ENCODE peak calls at places on chromosomes 5 and 9, in six cellular contexts. U, R, J, A, K and Z are unnamed samples.

GRCh38 chr5:171855798-171856772 is 70.5 kb downstream of the SMIM23 start:
- DNase-seq in A (no peak), K (no peak), J (no peak), U (no peak), R (no peak), Z (no peak)

GRCh38 chr5:172110921-172111873 is 76.8 kb downstream of the STK10 start:
- DNase-seq in A (peak; percentile 21), K (no peak), J (no peak), U (peak; percentile 50), R (no peak), Z (no peak)

GRCh38 chr5:10366310-10367297 is 13.1 kb downstream of the MARCHF6 start:
- DNase-seq in R (no peak), A (no peak), U (no peak), J (no peak), K (no peak), Z (no peak)

GRCh38 chr5:1671351-1671750 is 128.3 kb downstream of the MRPL36 start:
- DNase-seq in R (no peak), U (no peak), J (no peak), A (no peak), K (no peak), Z (no peak)

GRCh38 chr5:176836811-176837706 is 26.7 kb downstream of the UNC5A start:
- DNase-seq in J (no peak), K (no peak), A (no peak), R (no peak), U (no peak), Z (no peak)

GRCh38 chr5:139388198-139388821 is 1.4 kb downstream of the MZB1 start:
- DNase-seq in R (peak; percentile 66), A (peak; percentile 54), U (no peak), J (peak; percentile 63), K (no peak), Z (no peak)

GRCh38 chr9:116160676-116161571 is 7.3 kb downstream of the PAPPA start:
- DNase-seq in U (no peak), K (no peak), R (no peak), J (peak; percentile 8), A (no peak), Z (no peak)

GRCh38 chr5:153365547-153365946 is 124.9 kb upstream of the GRIA1 start:
- DNase-seq in A (no peak), J (no peak), U (no peak), R (no peak), K (no peak), Z (no peak)

GRCh38 chr5:137486707-137487106 is 12.4 kb downstream of the SPOCK1 start:
- DNase-seq in A (peak; percentile 81), R (no peak), U (no peak), J (no peak), K (no peak), Z (no peak)

GRCh38 chr5:131635755-131636479 is 888 bp upstream of the RAPGEF6 start:
- DNase-seq in J (no peak), U (peak; percentile 43), K (no peak), A (peak; percentile 77), R (peak; percentile 17), Z (peak; percentile 25)

GRCh38 chr9:132175431-132175830 is 13.6 kb downstream of the NTNG2 start:
- DNase-seq in A (no peak), K (no peak), J (no peak), U (no peak), R (no peak), Z (no peak)

GRCh38 chr5:138372653-138373052 is 20.2 kb downstream of the KDM3B start:
- DNase-seq in A (no peak), J (no peak), R (no peak), U (no peak), K (no peak), Z (no peak)

GRCh38 chr5:150672237-150672883 is 11.3 kb downstream of the MYOZ3 start:
- DNase-seq in U (no peak), K (peak; percentile 58), J (no peak), R (no peak), A (peak; percentile 47), Z (peak; percentile 85)

GRCh38 chr9:113656771-113657670 is 193.5 kb downstream of the RGS3 start:
- DNase-seq in U (no peak), A (peak; percentile 43), K (no peak), R (no peak), J (peak; percentile 36), Z (no peak)

GRCh38 chr5:102654559-102655354 is 100.3 kb upstream of the PAM start:
- DNase-seq in U (no peak), A (no peak), R (no peak), K (no peak), J (no peak), Z (no peak)

GRCh38 chr5:40983781-40984180 is 74.5 kb downstream of the C7 start:
- DNase-seq in A (no peak), R (no peak), U (no peak), J (no peak), K (no peak), Z (no peak)

GRCh38 chr5:89313044-89313443 is 430.1 kb upstream of the MEF2C start:
- DNase-seq in K (no peak), A (peak; percentile 6), R (no peak), U (no peak), J (no peak), Z (no peak)

GRCh38 chr9:121331549-121331948 is 38.5 kb downstream of the STOM start:
- DNase-seq in J (no peak), U (no peak), R (no peak), K (no peak), A (no peak), Z (no peak)

GRCh38 chr5:106290841-106291240 is 1379.9 kb downstream of the EFNA5 start:
- DNase-seq in U (no peak), R (no peak), J (no peak), K (no peak), A (no peak), Z (no peak)

GRCh38 chr9:81150016-81150625 is 539.2 kb downstream of the TLE1 start:
- DNase-seq in A (no peak), J (no peak), R (no peak), U (no peak), K (no peak), Z (no peak)

GRCh38 chr9:75997196-75997595 is 106.7 kb downstream of the PCSK5 start:
- DNase-seq in K (no peak), U (no peak), J (no peak), A (no peak), R (no peak), Z (no peak)

GRCh38 chr9:137461663-137462395 is 2.7 kb upstream of the NSMF start:
- DNase-seq in U (peak; percentile 95), K (peak; percentile 66), R (peak; percentile 59), A (peak; percentile 40), J (no peak), Z (peak; percentile 90)

GRCh38 chr5:139105621-139106071 is 92.5 kb downstream of the SIL1 start:
- DNase-seq in K (no peak), U (no peak), J (no peak), R (no peak), A (no peak), Z (peak; percentile 28)

GRCh38 chr5:56814361-56814962 is 887 bp upstream of the MAP3K1 start:
- DNase-seq in R (peak; percentile 22), U (peak; percentile 31), J (peak; percentile 28), A (peak; percentile 49), K (no peak), Z (peak; percentile 62)

GRCh38 chr9:1077616-1078015 is 27.5 kb downstream of the DMRT2 start:
- DNase-seq in J (no peak), R (no peak), U (no peak), K (no peak), A (no peak), Z (no peak)

GRCh38 chr9:95874303-95874988 is 1.0 kb upstream of the ERCC6L2 start:
- DNase-seq in A (no peak), J (peak; percentile 6), K (no peak), U (peak; percentile 9), R (no peak), Z (no peak)

GRCh38 chr5:78964889-78965288 is 20.2 kb downstream of the ARSB start:
- DNase-seq in J (peak; percentile 69), K (no peak), A (peak; percentile 79), U (peak; percentile 47), R (peak; percentile 38), Z (no peak)

GRCh38 chr9:7785813-7786212 is 13.8 kb downstream of the DMAC1 start:
- DNase-seq in R (no peak), K (no peak), J (no peak), U (no peak), A (no peak), Z (no peak)

DNA sequence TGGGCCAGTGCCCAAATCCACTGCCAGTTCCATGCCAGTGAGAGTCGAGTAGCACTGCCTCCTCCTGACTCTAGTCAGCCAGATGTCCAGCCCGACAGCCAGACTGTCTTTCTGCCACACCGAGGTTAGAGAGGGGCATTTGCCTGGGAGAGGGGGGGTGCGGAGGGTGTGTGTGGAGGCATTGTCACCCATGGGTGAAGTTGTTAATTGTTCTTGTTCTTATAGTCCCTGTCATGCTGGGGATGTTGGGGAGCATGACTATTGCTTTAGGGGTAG is 1.1 kb downstream of the RGP1 start:
- DNase-seq in A (no peak), U (no peak), K (no peak), R (no peak), J (no peak), Z (no peak)
- TF ChIP-seq JUN in A (no peak), U (no peak), K (no peak), R (no peak), J (no peak), Z (no peak)

DNA sequence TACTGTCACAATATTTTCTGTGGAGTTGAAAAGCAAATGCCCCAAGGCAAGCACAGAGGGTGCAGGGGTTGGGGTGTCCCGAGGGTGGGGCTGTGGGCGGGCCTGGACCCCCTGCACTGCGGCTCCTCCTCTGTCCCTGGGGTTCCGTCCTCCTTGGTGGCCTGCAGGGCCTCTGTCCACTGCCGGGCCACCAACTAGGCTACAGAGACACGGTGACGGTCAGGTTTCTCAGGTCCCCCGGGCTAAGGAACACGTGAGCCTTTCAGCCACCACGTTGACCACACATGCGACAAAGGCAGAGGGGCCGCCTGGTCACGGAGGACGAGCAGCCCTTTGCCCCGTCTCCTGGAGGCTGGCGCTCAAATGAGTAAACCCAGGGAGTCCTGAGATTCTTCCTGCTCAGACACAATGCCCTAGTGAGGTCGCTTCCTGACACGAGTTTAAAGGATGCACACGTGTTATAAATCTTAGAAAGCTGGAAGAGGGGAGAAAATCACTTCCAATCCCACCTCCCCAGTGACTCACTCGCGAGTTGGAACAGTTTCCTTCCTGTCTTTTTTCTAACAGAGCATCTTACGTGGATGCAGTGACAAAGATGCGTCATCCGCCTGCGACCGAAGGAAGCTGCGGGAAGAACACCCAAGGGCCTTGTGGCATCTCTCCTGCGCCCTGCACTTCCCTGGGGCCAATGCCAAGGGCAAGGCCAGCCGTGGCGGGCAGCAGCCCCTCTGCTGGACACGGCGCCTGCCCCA is 24.8 kb upstream of the OBP2B start:
- DNase-seq in U (no peak), A (peak; percentile 70), K (no peak), J (no peak), R (no peak), Z (no peak)
- TF ChIP-seq JUN in U (no peak), A (peak; percentile 93), K (no peak), J (no peak), R (no peak), Z (no peak)

DNA sequence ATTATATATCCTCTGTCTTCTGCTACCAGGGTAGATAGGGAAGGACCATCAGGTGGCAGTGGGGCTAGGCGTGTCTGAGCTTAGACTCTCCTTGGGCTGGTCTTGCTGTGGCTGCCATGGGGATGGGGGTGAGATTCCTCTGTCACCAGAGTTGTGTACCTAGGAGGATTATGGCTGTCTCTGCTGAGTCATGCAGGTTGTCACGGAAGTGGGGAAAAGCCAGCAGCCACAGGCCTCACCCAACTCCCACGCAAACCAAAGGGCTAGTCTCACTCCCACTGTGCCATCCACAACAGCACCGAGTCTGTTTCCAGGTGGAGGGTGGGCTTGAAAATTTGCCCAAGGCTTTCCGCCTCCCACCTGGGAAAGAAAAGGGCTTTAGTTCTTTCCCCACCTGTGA is 476.1 kb downstream of the CYLC2 start:
- DNase-seq in U (no peak), A (no peak), R (no peak), J (no peak), K (no peak), Z (no peak)
- TF ChIP-seq JUN in U (no peak), A (no peak), R (no peak), J (no peak), K (no peak), Z (no peak)

GRCh38 chr9:126508171-126508591 is 105.5 kb upstream of the LMX1B start:
- DNase-seq in R (no peak), U (no peak), J (no peak), K (no peak), A (no peak), Z (no peak)
- TF ChIP-seq JUN in R (no peak), U (no peak), J (no peak), K (no peak), A (no peak), Z (no peak)